ENCODE peak calls at places on chromosomes 7 and 10, in four cellular contexts. One of them, this sample, is unnamed.

GRCh38 chr10:132722980-132723970 is 62.7 kb downstream of the NKX6-2 start:
- DNase-seq in CD8-positive, alpha-beta T cell: no peak
- DNase-seq in astrocyte: no peak
- DNase-seq in foreskin fibroblast: no peak
- DNase-seq in this sample: peak; percentile 44

GRCh38 chr7:117338020-117338419 is 15.2 kb upstream of the WNT2 start:
- DNase-seq in CD8-positive, alpha-beta T cell: no peak
- DNase-seq in astrocyte: no peak
- DNase-seq in foreskin fibroblast: peak; percentile 34
- DNase-seq in this sample: no peak

GRCh38 chr7:112587504-112587903 is 106.7 kb downstream of the LSMEM1 start:
- DNase-seq in astrocyte: no peak
- DNase-seq in CD8-positive, alpha-beta T cell: no peak
- DNase-seq in foreskin fibroblast: no peak
- DNase-seq in this sample: no peak

GRCh38 chr7:129078455-129078854 is 23.5 kb upstream of the TNPO3 start:
- DNase-seq in astrocyte: no peak
- DNase-seq in foreskin fibroblast: no peak
- DNase-seq in CD8-positive, alpha-beta T cell: no peak
- DNase-seq in this sample: no peak

GRCh38 chr7:139589474-139589873 is 66.0 kb downstream of the CLEC2L start:
- DNase-seq in astrocyte: no peak
- DNase-seq in foreskin fibroblast: no peak
- DNase-seq in CD8-positive, alpha-beta T cell: no peak
- DNase-seq in this sample: no peak

GRCh38 chr10:2279666-2280065 is 542.3 kb upstream of the ADARB2 start:
- DNase-seq in astrocyte: no peak
- DNase-seq in foreskin fibroblast: no peak
- DNase-seq in CD8-positive, alpha-beta T cell: no peak
- DNase-seq in this sample: no peak

GRCh38 chr7:81408728-81409127 is 361.1 kb downstream of the HGF start:
- DNase-seq in CD8-positive, alpha-beta T cell: no peak
- DNase-seq in astrocyte: no peak
- DNase-seq in foreskin fibroblast: peak; percentile 32
- DNase-seq in this sample: no peak

GRCh38 chr10:44051584-44052385 is 333.1 kb downstream of the CXCL12 start:
- DNase-seq in CD8-positive, alpha-beta T cell: no peak
- DNase-seq in foreskin fibroblast: peak; percentile 26
- DNase-seq in astrocyte: peak; percentile 87
- DNase-seq in this sample: peak; percentile 71

GRCh38 chr7:43649755-43650274 is 66.9 kb downstream of the STK17A start:
- DNase-seq in foreskin fibroblast: no peak
- DNase-seq in CD8-positive, alpha-beta T cell: peak; percentile 82
- DNase-seq in astrocyte: no peak
- DNase-seq in this sample: no peak

GRCh38 chr10:12834116-12834515 is 167.4 kb downstream of the CCDC3 start:
- DNase-seq in CD8-positive, alpha-beta T cell: no peak
- DNase-seq in astrocyte: no peak
- DNase-seq in foreskin fibroblast: no peak
- DNase-seq in this sample: no peak

GRCh38 chr7:102304668-102305067 is 18.0 kb downstream of the SH2B2 start:
- DNase-seq in CD8-positive, alpha-beta T cell: no peak
- DNase-seq in foreskin fibroblast: no peak
- DNase-seq in astrocyte: no peak
- DNase-seq in this sample: no peak

GRCh38 chr7:102305414-102306268 is 19.0 kb downstream of the SH2B2 start:
- DNase-seq in foreskin fibroblast: no peak
- DNase-seq in astrocyte: no peak
- DNase-seq in CD8-positive, alpha-beta T cell: no peak
- DNase-seq in this sample: no peak

GRCh38 chr7:102302025-102302424 is 15.4 kb downstream of the SH2B2 start:
- DNase-seq in astrocyte: no peak
- DNase-seq in CD8-positive, alpha-beta T cell: no peak
- DNase-seq in foreskin fibroblast: no peak
- DNase-seq in this sample: no peak

GRCh38 chr7:102300643-102301211 is 14.1 kb downstream of the SH2B2 start:
- DNase-seq in foreskin fibroblast: no peak
- DNase-seq in astrocyte: no peak
- DNase-seq in CD8-positive, alpha-beta T cell: no peak
- DNase-seq in this sample: no peak

DNA sequence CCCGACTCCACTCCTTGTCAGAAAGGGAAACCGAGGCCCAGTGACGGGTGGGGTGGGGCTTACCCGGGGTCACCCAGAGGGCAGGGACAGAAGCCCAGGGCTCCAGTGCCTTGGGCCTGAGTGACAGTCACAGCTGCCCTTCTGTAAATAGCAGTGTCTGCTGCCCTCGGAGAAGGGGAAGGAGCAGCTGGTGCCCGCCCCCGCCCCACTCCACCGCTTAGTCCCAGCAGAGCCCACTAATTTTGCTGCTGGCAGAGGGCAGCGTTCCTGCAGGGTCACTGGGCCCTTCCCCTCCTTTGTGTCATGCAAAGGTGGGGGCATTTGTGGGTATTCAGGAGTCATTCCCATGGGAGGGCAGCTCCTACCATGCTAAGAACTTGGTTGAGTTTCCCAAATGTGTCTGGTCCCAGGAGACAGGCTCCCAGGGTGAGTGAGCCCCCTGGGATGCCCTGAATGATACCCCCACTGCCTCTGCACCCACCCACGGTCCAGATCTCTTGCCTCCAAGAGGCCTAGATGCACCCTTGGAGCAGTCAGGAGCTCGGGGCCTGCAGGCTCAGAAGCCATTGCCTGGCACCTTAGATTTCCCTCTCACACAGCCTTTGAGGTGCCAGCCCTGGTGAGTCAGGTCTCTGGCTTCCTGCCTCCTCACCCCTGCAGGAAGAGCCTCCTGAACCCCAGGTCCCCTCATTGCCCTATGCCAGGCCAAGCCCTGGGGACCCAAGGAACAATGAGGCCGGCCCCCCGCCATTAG is 17.2 kb downstream of the SH2B2 start:
- DNase-seq in CD8-positive, alpha-beta T cell: peak; percentile 15
- DNase-seq in foreskin fibroblast: no peak
- DNase-seq in astrocyte: no peak
- DNase-seq in this sample: peak; percentile 39
- H3K4me3 ChIP-seq in CD8-positive, alpha-beta T cell: no peak overlapping the region
- H3K4me3 ChIP-seq in foreskin fibroblast: no peak overlapping the region
- H3K4me3 ChIP-seq in astrocyte: no peak overlapping the region
- H3K4me3 ChIP-seq in this sample: no peak overlapping the region

GRCh38 chr10:122462533-122463465 is 1.4 kb downstream of the HTRA1 start:
- DNase-seq in astrocyte: no peak
- DNase-seq in foreskin fibroblast: peak; percentile 71
- DNase-seq in CD8-positive, alpha-beta T cell: no peak
- DNase-seq in this sample: no peak

GRCh38 chr10:122463466-122464157 is 2.3 kb downstream of the HTRA1 start:
- DNase-seq in CD8-positive, alpha-beta T cell: no peak
- DNase-seq in foreskin fibroblast: no peak
- DNase-seq in astrocyte: no peak
- DNase-seq in this sample: no peak

GRCh38 chr10:122465401-122465800 is 4.0 kb downstream of the HTRA1 start:
- DNase-seq in CD8-positive, alpha-beta T cell: no peak
- DNase-seq in foreskin fibroblast: no peak
- DNase-seq in astrocyte: no peak
- DNase-seq in this sample: no peak

GRCh38 chr10:122464575-122464974 is 3.2 kb downstream of the HTRA1 start:
- DNase-seq in astrocyte: no peak
- DNase-seq in foreskin fibroblast: no peak
- DNase-seq in CD8-positive, alpha-beta T cell: no peak
- DNase-seq in this sample: no peak

GRCh38 chr10:122464158-122464510 is 2.8 kb downstream of the HTRA1 start:
- DNase-seq in astrocyte: no peak
- DNase-seq in foreskin fibroblast: no peak
- DNase-seq in CD8-positive, alpha-beta T cell: no peak
- DNase-seq in this sample: no peak
- H3K4me3 ChIP-seq in astrocyte: no peak overlapping the region
- H3K4me3 ChIP-seq in foreskin fibroblast: no peak overlapping the region
- H3K4me3 ChIP-seq in CD8-positive, alpha-beta T cell: no peak overlapping the region
- H3K4me3 ChIP-seq in this sample: peak overlapping the region; percentile 83

DNA sequence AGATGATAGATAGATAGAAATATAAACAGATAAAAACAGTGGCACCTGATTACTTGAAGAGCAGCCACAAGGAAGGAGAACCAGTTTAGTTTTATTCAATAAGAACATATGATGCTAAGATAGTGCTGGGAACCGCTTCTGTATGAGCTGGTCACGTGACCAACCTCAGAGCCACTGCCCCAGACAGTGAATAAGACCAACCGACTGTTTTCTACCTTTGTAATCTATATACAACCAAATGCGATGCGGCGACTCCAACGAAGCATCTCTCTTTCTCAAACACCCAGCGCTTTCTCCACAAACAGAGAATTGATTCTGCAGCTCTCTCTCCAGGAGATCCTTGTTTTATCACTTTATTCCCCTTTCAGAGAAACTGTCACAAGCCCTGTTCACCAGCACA is 55.5 kb upstream of the JCAD start:
- DNase-seq in foreskin fibroblast: peak; percentile 33
- DNase-seq in CD8-positive, alpha-beta T cell: no peak
- DNase-seq in astrocyte: peak; percentile 37
- DNase-seq in this sample: no peak
- H3K4me3 ChIP-seq in foreskin fibroblast: no peak overlapping the region
- H3K4me3 ChIP-seq in CD8-positive, alpha-beta T cell: no peak overlapping the region
- H3K4me3 ChIP-seq in astrocyte: peak overlapping the region; percentile 43
- H3K4me3 ChIP-seq in this sample: no peak overlapping the region

GRCh38 chr10:71971769-71972555 is 7.8 kb downstream of the CHST3 start:
- DNase-seq in astrocyte: no peak
- DNase-seq in foreskin fibroblast: no peak
- DNase-seq in CD8-positive, alpha-beta T cell: no peak
- DNase-seq in this sample: no peak
- H3K4me3 ChIP-seq in astrocyte: no peak overlapping the region
- H3K4me3 ChIP-seq in foreskin fibroblast: no peak overlapping the region
- H3K4me3 ChIP-seq in CD8-positive, alpha-beta T cell: no peak overlapping the region
- H3K4me3 ChIP-seq in this sample: no peak overlapping the region

GRCh38 chr7:120992272-120993010 is 3.9 kb downstream of the CPED1 start:
- DNase-seq in CD8-positive, alpha-beta T cell: no peak
- DNase-seq in astrocyte: no peak
- DNase-seq in foreskin fibroblast: no peak
- DNase-seq in this sample: no peak

GRCh38 chr7:120991570-120991969 is 3.1 kb downstream of the CPED1 start:
- DNase-seq in CD8-positive, alpha-beta T cell: no peak
- DNase-seq in astrocyte: peak; percentile 79
- DNase-seq in foreskin fibroblast: peak; percentile 85
- DNase-seq in this sample: no peak

GRCh38 chr7:120989571-120990220 is 1.2 kb downstream of the CPED1 start:
- DNase-seq in CD8-positive, alpha-beta T cell: no peak
- DNase-seq in foreskin fibroblast: peak; percentile 41
- DNase-seq in astrocyte: no peak
- DNase-seq in this sample: no peak

GRCh38 chr7:120990468-120991118 is 2.1 kb downstream of the CPED1 start:
- DNase-seq in CD8-positive, alpha-beta T cell: no peak
- DNase-seq in astrocyte: no peak
- DNase-seq in foreskin fibroblast: peak; percentile 45
- DNase-seq in this sample: no peak

GRCh38 chr7:120991133-120991532 is 2.6 kb downstream of the CPED1 start:
- DNase-seq in foreskin fibroblast: no peak
- DNase-seq in CD8-positive, alpha-beta T cell: no peak
- DNase-seq in astrocyte: no peak
- DNase-seq in this sample: no peak
- H3K4me3 ChIP-seq in foreskin fibroblast: peak overlapping the region; percentile 62
- H3K4me3 ChIP-seq in CD8-positive, alpha-beta T cell: no peak overlapping the region
- H3K4me3 ChIP-seq in astrocyte: peak overlapping the region; percentile 43
- H3K4me3 ChIP-seq in this sample: peak overlapping the region; percentile 53

GRCh38 chr10:30438016-30438850 is 4.2 kb downstream of the MAP3K8 start:
- DNase-seq in foreskin fibroblast: peak; percentile 28
- DNase-seq in astrocyte: peak; percentile 44
- DNase-seq in CD8-positive, alpha-beta T cell: no peak
- DNase-seq in this sample: no peak
- H3K4me3 ChIP-seq in foreskin fibroblast: peak overlapping the region; percentile 77
- H3K4me3 ChIP-seq in astrocyte: no peak overlapping the region
- H3K4me3 ChIP-seq in CD8-positive, alpha-beta T cell: no peak overlapping the region
- H3K4me3 ChIP-seq in this sample: no peak overlapping the region

DNA sequence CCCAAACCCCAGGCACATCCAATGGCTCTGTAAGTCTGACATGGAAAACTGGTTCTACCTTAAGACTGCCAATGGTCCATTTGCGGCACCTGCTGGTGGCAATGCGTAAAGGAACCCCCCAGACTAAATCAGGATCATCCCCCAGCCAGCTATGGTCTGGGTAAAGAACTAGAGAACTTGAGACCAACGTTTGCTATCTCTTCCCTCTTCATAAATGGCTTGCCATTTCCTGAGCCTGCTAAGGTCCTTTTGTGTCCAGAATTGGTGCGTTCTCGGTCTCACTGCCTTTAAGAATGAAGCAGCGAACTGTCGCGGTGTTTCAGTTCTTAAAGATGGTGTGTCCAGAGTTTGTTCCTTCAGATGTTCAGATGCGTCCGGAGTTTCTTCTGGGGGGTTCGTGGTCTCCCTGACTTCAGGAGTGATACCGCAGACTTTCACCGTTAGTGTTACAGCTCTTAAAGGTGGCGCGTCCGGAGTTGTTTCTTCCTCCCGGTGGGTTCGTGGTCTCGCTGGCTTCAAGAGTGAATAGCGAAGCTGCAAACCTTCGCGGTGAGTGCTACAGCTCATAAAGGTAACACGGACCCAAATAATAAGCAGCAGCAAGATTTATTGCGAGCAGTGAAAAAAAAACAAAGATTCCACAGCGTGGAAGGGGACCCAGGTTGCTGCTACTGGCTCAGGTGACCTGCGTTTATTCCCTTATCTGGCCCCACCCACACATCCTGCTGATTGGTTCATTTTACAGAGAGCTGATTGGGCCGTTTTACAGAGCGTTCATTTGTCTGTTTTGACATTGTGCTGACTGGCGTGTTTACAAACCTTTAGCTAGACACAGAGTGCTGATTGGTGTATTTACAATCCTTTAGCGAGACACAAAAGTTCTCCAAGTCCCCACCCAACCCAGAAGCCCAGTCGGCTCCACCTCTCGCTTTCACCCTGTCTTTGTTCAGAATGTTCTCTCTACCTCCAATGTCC is 95.4 kb downstream of the ELMO1 start:
- DNase-seq in astrocyte: no peak
- DNase-seq in foreskin fibroblast: no peak
- DNase-seq in CD8-positive, alpha-beta T cell: peak; percentile 82
- DNase-seq in this sample: no peak
- H3K4me3 ChIP-seq in astrocyte: no peak overlapping the region
- H3K4me3 ChIP-seq in foreskin fibroblast: no peak overlapping the region
- H3K4me3 ChIP-seq in CD8-positive, alpha-beta T cell: peak overlapping the region; percentile 75
- H3K4me3 ChIP-seq in this sample: no peak overlapping the region

DNA sequence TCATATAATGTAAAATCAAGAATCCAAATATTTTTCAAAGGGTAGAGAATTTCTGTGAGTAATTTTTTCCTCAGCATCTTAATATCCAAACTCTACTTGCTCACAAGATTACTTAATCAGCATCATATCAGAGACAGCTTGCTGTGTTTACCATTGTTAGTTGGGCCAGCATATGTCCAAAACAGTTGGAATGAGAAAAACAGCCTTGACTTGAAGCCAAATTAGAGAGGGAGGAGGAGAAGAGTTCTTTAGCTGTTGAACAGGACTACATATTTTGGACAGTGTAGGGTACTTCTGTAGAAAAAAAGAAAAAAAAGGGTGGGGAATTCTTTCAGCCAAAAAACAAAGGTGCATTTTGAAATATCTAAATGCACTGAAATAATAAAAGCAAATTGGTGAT is 69.8 kb downstream of the HDAC9 start:
- DNase-seq in astrocyte: no peak
- DNase-seq in CD8-positive, alpha-beta T cell: no peak
- DNase-seq in foreskin fibroblast: no peak
- DNase-seq in this sample: no peak
- H3K4me3 ChIP-seq in astrocyte: no peak overlapping the region
- H3K4me3 ChIP-seq in CD8-positive, alpha-beta T cell: no peak overlapping the region
- H3K4me3 ChIP-seq in foreskin fibroblast: no peak overlapping the region
- H3K4me3 ChIP-seq in this sample: no peak overlapping the region

GRCh38 chr7:97959046-97959445 is 30.9 kb downstream of the OCM2 start:
- DNase-seq in CD8-positive, alpha-beta T cell: no peak
- DNase-seq in astrocyte: no peak
- DNase-seq in foreskin fibroblast: no peak
- DNase-seq in this sample: no peak
- H3K4me3 ChIP-seq in CD8-positive, alpha-beta T cell: no peak overlapping the region
- H3K4me3 ChIP-seq in astrocyte: no peak overlapping the region
- H3K4me3 ChIP-seq in foreskin fibroblast: no peak overlapping the region
- H3K4me3 ChIP-seq in this sample: no peak overlapping the region